ENCODE peak calls at places on chromosomes 5 and 9, in seven cellular contexts. I, C, N, T, L, P and Z are unnamed samples.

GRCh38 chr5:72109625-72110024 is 2.4 kb downstream of the MAP1B start:
- DNase-seq in L (no peak), C (peak; percentile 60), T (no peak), I (no peak), P (no peak), N (no peak), Z (peak; percentile 27)

GRCh38 chr9:33446507-33447403 is 638 bp downstream of the AQP3 start:
- DNase-seq in I (no peak), P (no peak), T (no peak), N (peak; percentile 72), L (peak; percentile 63), C (peak; percentile 69), Z (peak; percentile 77)

GRCh38 chr5:56908942-56909293 is 478 bp upstream of the SETD9 start:
- DNase-seq in L (no peak), P (no peak), N (no peak), T (no peak), C (no peak), I (peak; percentile 14), Z (no peak)

GRCh38 chr5:53262348-53262970 is 152.9 kb upstream of the MOCS2 start:
- DNase-seq in T (no peak), C (peak; percentile 42), I (no peak), N (peak; percentile 72), P (no peak), L (peak; percentile 58), Z (peak; percentile 56)

GRCh38 chr9:89891221-89892052 is 286.6 kb downstream of the GADD45G start:
- DNase-seq in P (no peak), I (no peak), L (no peak), N (no peak), T (peak; percentile 10), C (no peak), Z (no peak)

GRCh38 chr9:96008502-96009222 is 133.2 kb downstream of the ERCC6L2 start:
- DNase-seq in T (no peak), L (peak; percentile 81), C (no peak), I (no peak), N (peak; percentile 52), P (no peak), Z (no peak)

GRCh38 chr5:74166064-74166463 is 474.5 kb downstream of the ENC1 start:
- DNase-seq in I (no peak), T (no peak), N (peak; percentile 37), C (no peak), P (no peak), L (no peak), Z (peak; percentile 31)

GRCh38 chr5:428219-428618 is 14.8 kb upstream of the EXOC3 start:
- DNase-seq in I (no peak), P (no peak), L (no peak), N (no peak), C (no peak), T (no peak), Z (no peak)

GRCh38 chr5:23704176-23704855 is 196.9 kb downstream of the PRDM9 start:
- DNase-seq in T (no peak), N (no peak), C (no peak), I (no peak), P (no peak), L (no peak), Z (no peak)

GRCh38 chr5:146345578-146346366 is 7.1 kb downstream of the POU4F3 start:
- DNase-seq in T (peak; percentile 72), N (no peak), L (no peak), P (peak; percentile 74), I (no peak), C (peak; percentile 49), Z (no peak)

GRCh38 chr9:135062254-135062653 is 25.2 kb upstream of the OLFM1 start:
- DNase-seq in N (no peak), T (no peak), L (no peak), I (no peak), P (no peak), C (no peak), Z (no peak)

GRCh38 chr5:173496129-173496882 is 120.1 kb downstream of the BOD1 start:
- DNase-seq in C (no peak), T (peak; percentile 8), N (peak; percentile 63), L (peak; percentile 77), P (peak; percentile 24), I (no peak), Z (peak; percentile 59)

GRCh38 chr5:25107878-25108277 is 463.1 kb upstream of the CDH10 start:
- DNase-seq in L (no peak), T (no peak), C (no peak), I (no peak), N (no peak), P (no peak), Z (no peak)

GRCh38 chr5:90329911-90330310 is 79.6 kb downstream of the CETN3 start:
- DNase-seq in P (no peak), N (no peak), I (no peak), T (no peak), C (no peak), L (no peak), Z (no peak)

GRCh38 chr5:132293992-132294727 is at the start of gene SLC22A4:
- DNase-seq in I (peak; percentile 88), P (peak; percentile 72), T (peak; percentile 93), N (peak; percentile 92), C (peak; percentile 97), L (peak; percentile 98), Z (peak; percentile 97)

GRCh38 chr9:2758162-2758950 is 41.0 kb downstream of the KCNV2 start:
- DNase-seq in N (no peak), C (no peak), I (no peak), T (no peak), L (peak; percentile 91), P (no peak), Z (peak; percentile 14)

GRCh38 chr5:175876107-175876506 is 4.7 kb downstream of the CPLX2 start:
- DNase-seq in N (no peak), L (no peak), P (no peak), I (no peak), C (no peak), T (no peak), Z (no peak)

GRCh38 chr5:130773813-130774212 is 391.2 kb downstream of the HINT1 start:
- DNase-seq in C (peak; percentile 82), P (no peak), I (no peak), N (no peak), T (no peak), L (peak; percentile 90), Z (no peak)

GRCh38 chr9:93591706-93592388 is 15.5 kb downstream of the PHF2 start:
- DNase-seq in I (no peak), L (peak; percentile 67), P (peak; percentile 45), N (no peak), T (no peak), C (peak; percentile 15), Z (no peak)

GRCh38 chr5:134140530-134141201 is 26.2 kb downstream of the TCF7 start:
- DNase-seq in P (peak; percentile 82), I (peak; percentile 51), L (peak; percentile 87), C (peak; percentile 91), T (peak; percentile 86), N (peak; percentile 71), Z (peak; percentile 74)

GRCh38 chr5:168227973-168228615 is 63.4 kb upstream of the WWC1 start:
- DNase-seq in L (peak; percentile 8), P (no peak), C (no peak), N (no peak), I (no peak), T (no peak), Z (no peak)

GRCh38 chr9:107390319-107390718 is 99.2 kb downstream of the KLF4 start:
- DNase-seq in I (no peak), C (no peak), L (no peak), P (no peak), T (no peak), N (no peak), Z (no peak)

GRCh38 chr5:181229996-181230395 is 6.9 kb downstream of the TRIM41 start:
- DNase-seq in I (no peak), P (no peak), T (no peak), C (no peak), N (no peak), L (no peak), Z (no peak)
- H3K18ac ChIP-seq in I (no peak overlapping the region), P (no peak overlapping the region), T (no peak overlapping the region), C (no peak overlapping the region), N (no peak overlapping the region), L (no peak overlapping the region), Z (no peak overlapping the region)

GRCh38 chr9:111812337-111812736 is 17.6 kb upstream of the SHOC1 start:
- DNase-seq in I (no peak), L (peak; percentile 84), P (no peak), T (no peak), N (no peak), C (peak; percentile 27), Z (no peak)
- H3K18ac ChIP-seq in I (no peak overlapping the region), L (no peak overlapping the region), P (no peak overlapping the region), T (no peak overlapping the region), N (no peak overlapping the region), C (no peak overlapping the region), Z (no peak overlapping the region)

DNA sequence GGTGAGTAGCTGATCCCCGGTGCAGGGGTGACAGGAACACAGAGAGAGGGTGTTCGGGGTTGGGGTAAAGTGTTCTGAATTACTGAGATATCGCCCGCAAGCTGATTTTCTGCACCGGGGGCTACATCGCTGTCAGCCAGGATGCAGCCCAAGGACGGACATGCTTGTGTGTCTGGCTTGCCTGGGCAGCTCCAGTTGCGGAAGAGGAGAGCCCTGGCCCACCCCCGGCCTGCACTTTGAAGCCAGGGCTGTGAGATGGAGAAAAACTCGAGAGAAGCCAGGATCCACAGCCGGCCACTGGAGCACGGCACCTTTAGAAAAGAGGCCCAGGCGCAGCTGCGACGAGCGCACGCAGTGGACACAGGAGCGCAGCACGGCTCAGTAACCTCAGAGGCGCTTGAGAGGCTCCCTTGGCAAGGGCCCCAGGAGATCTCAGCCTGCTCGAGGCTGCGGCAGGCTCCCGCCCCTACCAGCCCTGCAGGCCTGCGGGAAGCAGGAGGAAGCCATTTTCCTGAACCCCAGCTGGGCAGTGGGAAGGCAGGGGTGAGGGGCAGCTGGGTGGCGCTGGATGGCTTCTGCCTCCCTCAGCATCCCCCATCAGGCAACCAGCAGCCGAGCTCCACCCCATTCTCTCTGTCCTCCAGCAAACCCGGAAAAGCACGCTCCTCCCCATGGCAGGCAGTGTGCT is 59.2 kb downstream of the C9orf50 start:
- DNase-seq in T (no peak), C (no peak), P (no peak), L (no peak), I (no peak), N (peak; percentile 49), Z (no peak)
- H3K18ac ChIP-seq in T (peak overlapping the region; percentile 54), C (peak overlapping the region; percentile 4), P (peak overlapping the region; percentile 93), L (peak overlapping the region; percentile 41), I (peak overlapping the region; percentile 81), N (peak overlapping the region; percentile 14), Z (no peak overlapping the region)

GRCh38 chr5:78102498-78102897 is 192.0 kb downstream of the AP3B1 start:
- DNase-seq in I (no peak), T (no peak), P (no peak), C (no peak), L (peak; percentile 50), N (peak; percentile 3), Z (no peak)

GRCh38 chr5:78108564-78108963 is 185.9 kb downstream of the AP3B1 start:
- DNase-seq in P (no peak), T (no peak), I (no peak), N (no peak), L (no peak), C (no peak), Z (no peak)

GRCh38 chr5:78103226-78103722 is 191.2 kb downstream of the AP3B1 start:
- DNase-seq in I (no peak), T (no peak), N (no peak), L (no peak), C (no peak), P (no peak), Z (no peak)
- H3K18ac ChIP-seq in I (no peak overlapping the region), T (no peak overlapping the region), N (no peak overlapping the region), L (no peak overlapping the region), C (no peak overlapping the region), P (no peak overlapping the region), Z (no peak overlapping the region)